ENCODE peak calls at places on chromosomes 4 and X, in seven cellular contexts. A is psoas muscle, Y is fibroblast of lung, L is lower lobe of right lung, F is dorsolateral prefrontal cortex, P is uterus, E is caudate nucleus. W is an unnamed sample.

GRCh38 chr4:169342906-169343560 is 72.3 kb upstream of the SH3RF1 start:
- DNase-seq in A (no peak), Y (peak), L (no peak), F (no peak), P (no peak), E (no peak), W (no peak)

GRCh38 chrX:12701625-12702024 is 89.6 kb upstream of the PRPS2 start:
- DNase-seq in A (no peak), Y (peak), L (peak), F (peak), P (peak), E (no peak), W (no peak)

GRCh38 chr4:14627038-14627437 is 375.2 kb upstream of the CPEB2 start:
- DNase-seq in A (no peak), Y (no peak), L (no peak), F (no peak), P (no peak), E (no peak), W (no peak)

GRCh38 chr4:38069271-38069760 is 109.1 kb downstream of the PTTG2 start:
- DNase-seq in A (no peak), Y (peak), L (no peak), F (no peak), P (peak), E (no peak), W (no peak)

GRCh38 chr4:38514465-38515146 is 149.4 kb upstream of the KLF3 start:
- DNase-seq in A (no peak), Y (no peak), L (no peak), F (no peak), P (no peak), E (no peak), W (no peak)

GRCh38 chr4:31917334-31917733 is 1197.2 kb downstream of the PCDH7 start:
- DNase-seq in A (no peak), Y (no peak), L (no peak), F (no peak), P (no peak), E (no peak), W (no peak)

GRCh38 chrX:134603806-134604700 is 54.2 kb downstream of the PLAC1 start:
- DNase-seq in A (peak), Y (peak), L (no peak), F (no peak), P (peak), E (no peak), W (no peak)

GRCh38 chr4:17962171-17962570 is 59.4 kb downstream of the LCORL start:
- DNase-seq in A (no peak), Y (peak), L (no peak), F (no peak), P (no peak), E (no peak), W (no peak)

GRCh38 chr4:76748649-76749048 is 149.3 kb downstream of the SOWAHB start:
- DNase-seq in A (no peak), Y (peak), L (no peak), F (no peak), P (no peak), E (no peak), W (no peak)

GRCh38 chrX:2828404-2829065 is at the start of gene GYG2:
- DNase-seq in A (no peak), Y (peak), L (no peak), F (no peak), P (no peak), E (no peak), W (no peak)

GRCh38 chr4:145739840-145740239 is 59.9 kb downstream of the C4orf51 start:
- DNase-seq in A (no peak), Y (no peak), L (no peak), F (no peak), P (no peak), E (no peak), W (no peak)

GRCh38 chrX:108090474-108091265 is 672 bp downstream of the PSMD10 start:
- DNase-seq in A (no peak), Y (peak), L (no peak), F (no peak), P (no peak), E (no peak), W (no peak)

GRCh38 chr4:26175016-26175786 is 145.6 kb upstream of the RBPJ start:
- DNase-seq in A (no peak), Y (no peak), L (no peak), F (no peak), P (no peak), E (no peak), W (no peak)

GRCh38 chr4:77072195-77072753 is 3.5 kb downstream of the CCNI start:
- DNase-seq in A (no peak), Y (no peak), L (no peak), F (no peak), P (no peak), E (no peak), W (no peak)

GRCh38 chrX:151384807-151385206 is 12.2 kb upstream of the VMA21 start:
- DNase-seq in A (no peak), Y (no peak), L (peak), F (no peak), P (no peak), E (no peak), W (no peak)

GRCh38 chrX:115559672-115560071 is 1.3 kb upstream of the PLS3 start:
- DNase-seq in A (no peak), Y (no peak), L (no peak), F (no peak), P (no peak), E (no peak), W (no peak)

GRCh38 chr4:102620697-102621497 is 119.7 kb downstream of the NFKB1 start:
- DNase-seq in A (no peak), Y (peak), L (no peak), F (no peak), P (no peak), E (no peak), W (no peak)

GRCh38 chr4:76160355-76160754 is 12.2 kb upstream of the NUP54 start:
- DNase-seq in A (no peak), Y (no peak), L (no peak), F (no peak), P (no peak), E (no peak), W (no peak)

GRCh38 chr4:173288296-173288695 is 45.9 kb downstream of the HMGB2 start:
- DNase-seq in A (no peak), Y (peak), L (no peak), F (peak), P (peak), E (no peak), W (no peak)

GRCh38 chr4:165609653-165610052 is 230.8 kb downstream of the CPE start:
- DNase-seq in A (no peak), Y (no peak), L (no peak), F (no peak), P (no peak), E (no peak), W (no peak)
- H3K27ac ChIP-seq in A (no peak), Y (no peak), L (no peak), F (no peak), P (no peak), E (no peak), W (no peak)

GRCh38 chr4:6942238-6942800 is 32.7 kb downstream of the TBC1D14 start:
- DNase-seq in A (peak), Y (peak), L (no peak), F (no peak), P (peak), E (no peak), W (no peak)
- H3K27ac ChIP-seq in A (peak), Y (peak), L (peak), F (peak), P (peak), E (peak), W (peak)

GRCh38 chr4:6180841-6181631 is 19.3 kb downstream of the JAKMIP1 start:
- DNase-seq in A (no peak), Y (no peak), L (no peak), F (no peak), P (no peak), E (no peak), W (no peak)
- H3K27ac ChIP-seq in A (no peak), Y (no peak), L (no peak), F (no peak), P (no peak), E (no peak), W (no peak)

DNA sequence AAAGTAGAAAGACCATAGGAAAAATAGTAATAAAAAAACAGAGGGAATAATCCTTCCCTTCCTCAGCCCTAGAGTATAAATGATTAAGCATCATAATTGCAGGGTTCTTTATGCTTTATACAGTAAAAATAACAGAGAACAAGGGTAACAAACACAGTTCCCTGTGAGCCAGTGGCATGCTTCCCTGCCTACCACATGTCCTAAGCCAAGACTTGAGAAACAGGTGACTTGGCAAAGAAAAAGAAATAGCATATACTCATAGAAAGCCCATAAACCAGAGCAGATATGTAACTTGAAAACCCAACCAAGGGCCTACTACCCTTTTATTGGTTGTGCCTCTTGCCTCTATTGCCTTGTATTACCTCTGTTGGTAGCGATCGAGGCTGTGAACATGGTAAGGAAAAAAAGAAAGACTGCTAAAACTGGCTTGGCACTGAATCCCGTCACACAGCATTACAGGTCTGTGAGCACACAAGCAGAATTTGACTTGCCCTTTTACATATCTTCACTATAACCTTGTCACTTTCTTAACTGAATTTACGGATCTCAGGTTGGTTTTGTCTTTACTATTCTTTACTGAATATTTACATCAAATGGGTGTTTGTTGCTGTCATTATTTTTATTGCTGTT is 30.9 kb upstream of the MYOZ2 start:
- DNase-seq in A (no peak), Y (no peak), L (no peak), F (no peak), P (no peak), E (no peak), W (no peak)
- H3K27ac ChIP-seq in A (peak), Y (no peak), L (no peak), F (no peak), P (peak), E (no peak), W (peak)

DNA sequence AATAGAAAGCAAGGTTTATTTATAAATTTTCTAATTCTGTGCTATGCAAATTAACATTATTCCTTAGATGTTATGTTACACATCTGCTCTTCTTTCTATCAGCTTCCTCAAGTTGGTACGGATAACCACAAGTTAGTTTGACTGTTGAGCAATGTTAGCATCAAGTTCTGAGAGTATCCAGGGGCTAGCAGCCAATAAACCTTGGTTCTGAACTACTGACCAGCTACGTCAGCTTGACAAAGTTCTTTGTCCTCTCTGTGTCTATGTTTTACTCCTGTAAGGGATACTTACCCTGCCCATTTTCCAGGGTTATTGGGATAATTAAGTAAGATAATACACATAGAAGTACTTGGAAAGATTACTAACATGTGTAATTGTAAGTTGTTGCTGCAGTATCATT is 8.1 kb upstream of the TEX13A start:
- DNase-seq in A (no peak), Y (no peak), L (no peak), F (no peak), P (no peak), E (no peak), W (no peak)
- H3K27ac ChIP-seq in A (no peak), Y (no peak), L (no peak), F (no peak), P (no peak), E (no peak), W (no peak)

GRCh38 chr4:112287258-112287873 is 1.7 kb upstream of the TIFA start:
- DNase-seq in A (no peak), Y (no peak), L (no peak), F (no peak), P (no peak), E (no peak), W (no peak)
- H3K27ac ChIP-seq in A (no peak), Y (no peak), L (no peak), F (no peak), P (no peak), E (no peak), W (no peak)

GRCh38 chrX:15853586-15854079 is 980 bp downstream of the AP1S2 start:
- DNase-seq in A (no peak), Y (peak), L (no peak), F (no peak), P (no peak), E (no peak), W (no peak)
- H3K27ac ChIP-seq in A (peak), Y (peak), L (peak), F (peak), P (peak), E (peak), W (peak)

DNA sequence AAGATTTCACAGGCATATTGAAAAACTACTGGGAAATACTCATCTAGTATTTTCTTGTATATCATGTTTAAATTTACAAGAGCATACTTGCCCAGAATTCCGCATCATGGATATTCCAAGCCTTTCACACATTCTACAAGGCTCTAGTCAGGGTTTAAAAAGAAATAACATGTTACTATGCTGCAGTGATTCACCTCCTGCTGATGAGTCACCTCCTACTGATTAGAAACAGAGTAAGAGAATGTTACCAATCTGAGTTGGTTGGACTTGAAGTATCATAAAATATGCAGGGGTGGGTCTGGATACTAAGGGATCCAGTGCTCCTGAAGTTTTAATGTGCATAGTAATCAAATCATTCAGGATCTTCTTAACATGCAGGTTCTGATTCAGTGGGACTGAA is 192.0 kb upstream of the ANK2 start:
- DNase-seq in A (no peak), Y (peak), L (no peak), F (no peak), P (no peak), E (no peak), W (no peak)
- H3K27ac ChIP-seq in A (peak), Y (no peak), L (no peak), F (peak), P (peak), E (peak), W (peak)

GRCh38 chrX:150060406-150060805 is 122.1 kb upstream of the EOLA2 start:
- DNase-seq in A (no peak), Y (peak), L (no peak), F (no peak), P (no peak), E (no peak), W (no peak)

GRCh38 chrX:150058728-150059127 is 120.4 kb upstream of the EOLA2 start:
- DNase-seq in A (no peak), Y (no peak), L (no peak), F (no peak), P (no peak), E (no peak), W (no peak)

GRCh38 chrX:150063138-150063518 is 124.8 kb upstream of the EOLA2 start:
- DNase-seq in A (no peak), Y (no peak), L (no peak), F (no peak), P (no peak), E (no peak), W (no peak)

GRCh38 chrX:150063673-150064072 is 125.4 kb upstream of the EOLA2 start:
- DNase-seq in A (no peak), Y (no peak), L (no peak), F (no peak), P (no peak), E (no peak), W (no peak)

GRCh38 chrX:150062292-150063137 is 124.2 kb upstream of the EOLA2 start:
- DNase-seq in A (peak), Y (peak), L (no peak), F (no peak), P (no peak), E (no peak), W (no peak)
- H3K27ac ChIP-seq in A (peak), Y (no peak), L (no peak), F (peak), P (no peak), E (no peak), W (no peak)

W was measured in suprapubic skin.